ENCODE peak calls at places on chromosome 9, in five cellular contexts. C, H, P, L and M are unnamed samples.

GRCh38 chr9:114051281-114051680 is 26.8 kb downstream of the AMBP start:
- DNase-seq in C (no peak), H (no peak), P (no peak), L (no peak), M (no peak)

GRCh38 chr9:34374905-34375552 is 1.7 kb downstream of the MYORG start:
- DNase-seq in C (no peak), H (no peak), P (no peak), L (peak), M (no peak)

GRCh38 chr9:105686936-105687335 is 7.4 kb upstream of the TMEM38B start:
- DNase-seq in C (no peak), H (no peak), P (no peak), L (no peak), M (no peak)

GRCh38 chr9:94139672-94140417 is 55.6 kb downstream of the PTPDC1 start:
- DNase-seq in C (peak), H (peak), P (no peak), L (peak), M (peak)

GRCh38 chr9:108599571-108599970 is 256.2 kb downstream of the ACTL7B start:
- DNase-seq in C (no peak), H (no peak), P (no peak), L (no peak), M (peak)

GRCh38 chr9:93126825-93127368 is 7.2 kb downstream of the NINJ1 start:
- DNase-seq in C (peak), H (no peak), P (no peak), L (no peak), M (no peak)

GRCh38 chr9:111400564-111400898 is 70.5 kb upstream of the OR2K2 start:
- DNase-seq in C (no peak), H (no peak), P (no peak), L (no peak), M (no peak)

GRCh38 chr9:36772449-36773370 is 200.0 kb downstream of the MELK start:
- DNase-seq in C (no peak), H (no peak), P (no peak), L (no peak), M (peak)

GRCh38 chr9:100087218-100087617 is 11.6 kb downstream of the ERP44 start:
- DNase-seq in C (no peak), H (no peak), P (no peak), L (peak), M (peak)

DNA sequence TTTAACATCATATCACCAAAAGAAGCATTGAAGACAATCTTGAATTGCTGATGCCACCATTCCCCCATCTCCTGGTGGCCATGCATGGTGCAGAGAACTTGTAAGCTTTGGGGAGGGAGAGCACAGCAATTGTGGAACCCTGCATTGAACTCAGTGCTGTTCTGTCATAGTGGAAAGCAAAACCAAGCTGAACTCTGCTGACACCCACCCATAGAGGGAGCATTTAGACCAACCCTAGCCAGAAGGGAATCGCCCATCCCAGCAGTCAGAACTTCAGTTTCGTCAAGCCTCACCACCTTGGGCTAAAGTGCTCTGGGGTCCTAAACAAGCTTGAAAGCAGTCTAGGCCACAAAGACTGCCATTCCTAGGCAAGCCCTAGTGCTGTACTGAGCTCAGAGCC is 37.4 kb upstream of the RUSC2 start:
- DNase-seq in C (no peak), H (no peak), P (no peak), L (no peak), M (no peak)
- TF ChIP-seq CTCF in C (peak), H (no peak), P (no peak), L (no peak), M (peak)

GRCh38 chr9:6739218-6739617 is 18.6 kb upstream of the KDM4C start:
- DNase-seq in C (no peak), H (no peak), P (no peak), L (no peak), M (peak)
- TF ChIP-seq CTCF in C (peak), H (peak), P (no peak), L (peak), M (peak)

DNA sequence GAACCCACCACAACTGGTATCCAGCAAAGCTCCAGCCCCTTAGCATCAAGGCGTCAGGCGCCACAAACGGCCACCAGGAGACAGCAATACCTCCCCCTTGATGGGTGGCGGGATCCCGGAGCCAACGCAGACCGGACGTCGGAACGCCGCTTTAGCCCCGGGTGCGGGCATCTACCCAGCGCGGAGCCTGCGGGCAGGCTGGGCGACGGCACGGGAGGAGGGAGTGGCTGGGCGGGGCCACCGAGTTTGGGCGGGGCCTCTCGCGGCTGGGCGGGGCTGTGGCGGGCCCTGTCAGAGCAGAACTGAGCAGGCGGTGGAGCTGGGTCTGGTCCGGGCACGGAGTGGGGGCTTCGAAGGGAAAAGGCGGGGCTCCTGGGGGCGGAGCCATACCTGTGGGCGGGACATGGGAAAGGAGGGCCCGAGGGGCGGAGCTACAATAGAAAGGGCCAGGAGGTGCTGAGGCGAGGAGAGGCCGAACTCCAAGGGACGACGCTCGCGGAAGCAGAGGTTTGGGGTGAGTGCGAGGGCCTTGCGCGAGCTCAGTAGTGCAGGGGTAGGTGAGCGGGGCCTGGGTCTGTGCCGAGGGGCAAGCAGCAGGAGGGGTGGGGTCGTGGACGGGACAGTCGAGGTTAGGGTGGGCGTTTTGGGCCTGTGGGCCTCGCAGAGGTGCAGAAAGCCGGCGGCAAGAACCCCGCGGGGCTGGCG is 40.2 kb upstream of the GARNL3 start:
- DNase-seq in C (peak), H (no peak), P (peak), L (peak), M (peak)
- TF ChIP-seq CTCF in C (no peak), H (peak), P (no peak), L (no peak), M (peak)

GRCh38 chr9:118222375-118222774 is 518.2 kb downstream of the TLR4 start:
- DNase-seq in C (no peak), H (no peak), P (no peak), L (no peak), M (no peak)
- TF ChIP-seq CTCF in C (peak), H (no peak), P (no peak), L (no peak), M (no peak)

DNA sequence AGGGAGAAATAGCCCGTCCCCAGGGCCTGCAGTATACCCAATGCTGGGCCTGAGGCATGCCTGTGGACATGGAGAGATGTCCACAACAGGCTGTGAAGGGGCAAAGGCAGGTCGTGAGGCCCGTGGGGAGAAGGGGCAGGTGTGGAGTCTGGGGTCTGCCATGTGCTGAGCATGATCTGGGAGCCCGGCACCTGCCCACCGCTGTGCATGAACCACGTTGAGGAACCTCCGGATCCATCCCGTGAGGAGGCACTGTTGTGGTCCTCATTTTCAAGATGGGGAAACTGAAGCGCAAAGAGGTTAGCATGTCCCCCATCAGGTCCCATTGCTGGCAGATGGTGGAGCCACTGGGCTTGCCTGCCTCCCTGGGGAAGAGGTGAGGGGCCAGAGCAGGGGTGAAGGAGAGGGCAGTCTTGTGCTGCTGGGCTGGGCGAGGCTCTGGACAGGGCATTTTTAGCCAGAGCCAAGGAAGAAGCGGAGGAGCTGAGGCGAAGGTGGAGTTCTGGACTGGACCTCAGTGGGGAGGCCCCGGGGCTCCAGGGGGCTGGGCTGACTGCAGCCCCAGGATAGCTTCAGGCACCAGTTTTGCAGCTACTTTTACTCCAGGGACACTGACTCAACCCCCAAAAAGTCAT is 46.5 kb downstream of the LRSAM1 start:
- DNase-seq in C (no peak), H (no peak), P (no peak), L (no peak), M (no peak)
- TF ChIP-seq CTCF in C (no peak), H (no peak), P (no peak), L (no peak), M (no peak)

DNA sequence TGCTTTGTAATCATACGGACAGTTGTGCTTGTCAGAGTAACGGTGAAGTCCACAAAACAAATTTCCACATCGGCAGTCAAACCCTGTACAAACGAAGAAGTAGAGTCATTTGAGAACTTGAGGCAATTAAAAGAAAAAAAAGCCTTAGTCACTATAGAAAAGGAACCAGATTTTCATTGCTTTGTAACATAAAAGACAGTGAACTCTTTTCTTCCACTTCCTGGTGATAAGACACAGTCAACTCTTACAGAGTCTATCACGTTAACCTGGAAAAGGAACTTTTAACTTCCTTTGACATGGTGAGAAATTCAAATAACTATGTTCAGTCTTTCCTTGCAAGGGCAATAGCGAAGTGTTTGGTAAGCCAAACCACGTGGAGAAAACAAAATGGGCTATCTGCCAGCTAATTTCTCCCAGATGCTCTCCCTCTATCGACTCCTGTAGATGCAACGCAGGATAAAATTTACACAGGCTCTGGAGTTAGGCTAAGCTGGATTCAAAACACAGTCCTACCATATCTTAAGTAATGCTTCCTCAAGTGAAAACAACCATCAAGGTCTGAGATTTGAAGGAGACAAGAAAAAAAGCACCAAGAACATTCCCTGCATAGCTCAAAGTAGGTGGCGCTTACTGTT is 8.9 kb downstream of the ZFAND5 start:
- DNase-seq in C (no peak), H (peak), P (no peak), L (no peak), M (peak)
- TF ChIP-seq CTCF in C (no peak), H (no peak), P (no peak), L (no peak), M (peak)

GRCh38 chr9:84736076-84736475 is 66.5 kb downstream of the NTRK2 start:
- DNase-seq in C (no peak), H (no peak), P (no peak), L (no peak), M (no peak)

DNA sequence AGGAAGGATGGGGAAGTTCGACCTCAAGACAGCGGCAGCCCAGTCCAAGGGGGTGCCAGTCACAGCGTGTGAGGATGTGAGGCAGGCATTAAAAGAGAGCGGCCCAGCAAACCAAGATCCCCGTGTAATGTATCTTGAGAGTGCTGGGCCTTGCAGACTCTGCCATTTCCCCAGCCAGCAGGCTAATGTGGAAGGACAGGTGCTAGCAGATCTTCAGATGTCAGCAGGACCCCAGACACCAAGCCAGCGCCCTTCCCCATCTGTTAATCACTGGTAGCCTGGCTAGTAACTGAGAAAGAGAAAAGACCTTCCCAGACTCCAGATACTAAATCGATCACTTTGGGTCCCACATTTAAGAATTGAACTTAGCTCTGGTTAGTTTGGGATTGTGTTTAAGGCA is 62.2 kb downstream of the NTRK2 start:
- DNase-seq in C (no peak), H (no peak), P (no peak), L (no peak), M (no peak)
- TF ChIP-seq CTCF in C (no peak), H (no peak), P (no peak), L (no peak), M (no peak)

DNA sequence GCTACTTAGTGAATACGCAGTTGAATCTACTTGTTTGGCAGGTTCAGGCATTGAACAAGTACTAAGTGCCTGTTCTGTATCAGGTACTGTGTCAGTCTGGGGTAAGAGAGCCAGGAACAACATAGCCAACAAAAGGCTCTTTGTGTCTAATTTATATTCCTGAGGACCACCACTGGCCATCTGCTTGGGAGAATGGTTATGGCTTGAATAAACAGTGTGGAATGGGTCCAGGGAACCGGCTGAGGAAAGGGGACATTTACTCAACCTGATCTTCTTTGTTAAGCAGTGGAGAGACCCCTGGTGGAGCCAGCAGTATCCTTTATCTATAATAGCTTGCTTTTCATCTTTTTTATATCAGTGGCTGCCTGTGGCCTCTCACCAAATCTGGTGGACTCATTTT is 38.6 kb downstream of the EXOSC2 start:
- DNase-seq in C (no peak), H (no peak), P (no peak), L (no peak), M (no peak)
- TF ChIP-seq CTCF in C (peak), H (peak), P (no peak), L (no peak), M (no peak)